ENCODE peak calls at places on chromosomes 12 and 14, in eight cellular contexts. U is RWPE1; M is fibroblast of the aortic adventitia; B is OCI-LY7; D is GM13977; H is spleen; I is body of pancreas; Z is CD8-positive, alpha-beta T cell. P is an unnamed sample.

GRCh38 chr14:56881181-56881580 is 70.9 kb upstream of the OTX2 start:
- DNase-seq in U (no peak), M (no peak), B (no peak), D (no peak), H (no peak), I (peak; percentile 24), Z (no peak), P (no peak)

GRCh38 chr14:35332517-35333346 is 40.5 kb downstream of the PSMA6 start:
- DNase-seq in U (no peak), M (peak; percentile 17), B (no peak), D (peak; percentile 38), H (no peak), I (no peak), Z (peak; percentile 21), P (peak; percentile 38)

GRCh38 chr12:78820946-78821345 is 43.6 kb upstream of the SYT1 start:
- DNase-seq in U (no peak), M (no peak), B (no peak), D (no peak), H (no peak), I (no peak), Z (no peak), P (no peak)

GRCh38 chr12:19440916-19441315 is 1.6 kb downstream of the AEBP2 start:
- DNase-seq in U (no peak), M (peak; percentile 44), B (no peak), D (no peak), H (no peak), I (no peak), Z (no peak), P (no peak)

GRCh38 chr12:98999569-98999968 is 354.5 kb downstream of the APAF1 start:
- DNase-seq in U (no peak), M (no peak), B (no peak), D (no peak), H (no peak), I (no peak), Z (no peak), P (no peak)

GRCh38 chr12:59636945-59637656 is 41.3 kb downstream of the SLC16A7 start:
- DNase-seq in U (no peak), M (no peak), B (no peak), D (peak; percentile 2), H (no peak), I (no peak), Z (no peak), P (no peak)

GRCh38 chr12:77228376-77228775 is 163.0 kb upstream of the E2F7 start:
- DNase-seq in U (no peak), M (no peak), B (no peak), D (no peak), H (no peak), I (no peak), Z (no peak), P (no peak)

GRCh38 chr12:56661560-56661959 is 15.8 kb upstream of the ATP5F1B start:
- DNase-seq in U (no peak), M (no peak), B (no peak), D (no peak), H (no peak), I (no peak), Z (no peak), P (no peak)

GRCh38 chr12:90925562-90925961 is 29.4 kb downstream of the CCER1 start:
- DNase-seq in U (no peak), M (no peak), B (no peak), D (no peak), H (no peak), I (no peak), Z (no peak), P (no peak)

GRCh38 chr12:8887285-8887715 is 27.0 kb upstream of the PHC1 start:
- DNase-seq in U (no peak), M (peak; percentile 16), B (no peak), D (no peak), H (no peak), I (no peak), Z (no peak), P (no peak)

GRCh38 chr12:2376855-2377657 is 324.3 kb downstream of the CACNA1C start:
- DNase-seq in U (no peak), M (no peak), B (no peak), D (no peak), H (no peak), I (no peak), Z (no peak), P (no peak)

GRCh38 chr12:113347107-113347506 is 11.3 kb upstream of the PLBD2 start:
- DNase-seq in U (no peak), M (no peak), B (no peak), D (no peak), H (no peak), I (no peak), Z (no peak), P (no peak)
- TF ChIP-seq CTCF in U (no peak), M (no peak), B (peak; percentile 26), D (no peak), H (no peak), I (no peak), Z (no peak), P (peak; percentile 4)

DNA sequence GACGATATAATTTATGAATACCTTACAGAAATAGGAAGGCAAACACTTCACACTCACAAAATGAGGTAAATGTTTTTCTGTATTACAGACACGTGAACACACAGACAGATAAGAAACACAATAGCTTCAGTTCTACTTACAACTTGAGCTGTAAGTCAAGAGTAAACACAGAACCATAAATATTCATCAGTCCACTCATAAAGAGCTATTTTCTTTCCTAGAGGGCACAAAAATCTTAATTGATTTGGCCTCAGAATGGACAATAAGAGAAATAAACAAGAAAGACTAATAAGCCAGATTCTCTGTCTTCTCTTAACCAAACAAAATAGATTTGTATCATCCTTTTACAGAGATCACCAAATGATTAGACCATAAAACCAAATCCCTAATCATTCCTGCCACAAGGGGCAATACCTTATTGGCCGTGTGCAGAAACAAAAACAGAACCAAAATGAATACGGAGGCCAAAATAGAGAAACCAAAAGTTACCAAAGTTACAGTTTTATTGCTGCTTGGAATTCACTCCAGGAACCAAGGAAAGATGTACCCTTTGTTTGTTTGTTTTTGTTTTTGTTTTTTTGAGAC is 38.1 kb upstream of the GARIN2 start:
- DNase-seq in U (no peak), M (peak; percentile 13), B (no peak), D (no peak), H (no peak), I (no peak), Z (no peak), P (no peak)
- TF ChIP-seq CTCF in U (no peak), M (peak; percentile 40), B (peak; percentile 29), D (no peak), H (no peak), I (no peak), Z (no peak), P (peak; percentile 30)

DNA sequence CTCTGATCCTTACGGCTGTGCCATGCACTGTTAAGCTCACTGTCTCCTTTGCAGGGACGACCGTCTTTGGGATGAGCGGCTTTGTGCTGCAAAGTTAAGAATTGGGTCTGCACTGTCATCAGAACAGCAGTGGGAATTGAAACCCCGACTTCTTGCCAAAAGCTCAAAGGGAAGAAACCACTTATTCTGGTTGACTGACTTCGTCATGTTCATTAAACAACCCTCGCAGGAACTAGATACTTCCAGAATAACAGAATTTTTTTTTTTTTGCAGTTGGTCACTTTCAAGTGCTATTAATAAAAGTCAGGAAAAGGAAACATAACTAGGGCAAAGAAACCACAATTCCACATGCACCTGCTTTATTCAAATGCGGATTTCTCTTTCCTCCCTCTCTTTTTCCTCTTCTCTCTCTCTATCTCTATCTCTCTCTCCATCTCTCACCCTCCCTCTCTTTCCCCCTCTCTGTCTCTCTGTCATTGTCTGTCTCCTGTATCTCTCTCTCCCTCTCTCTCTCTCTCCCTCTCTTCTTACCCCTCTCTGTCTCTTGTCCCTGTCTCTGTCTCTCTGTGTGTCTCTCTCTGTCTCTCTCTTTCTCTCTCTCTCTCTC is 12.3 kb upstream of the GLT1D1 start:
- DNase-seq in U (no peak), M (no peak), B (peak; percentile 64), D (no peak), H (peak; percentile 28), I (no peak), Z (no peak), P (no peak)
- TF ChIP-seq CTCF in U (no peak), M (no peak), B (no peak), D (no peak), H (no peak), I (no peak), Z (no peak), P (no peak)

GRCh38 chr14:75259510-75259855 is 19.1 kb upstream of the FOS start:
- DNase-seq in U (no peak), M (peak; percentile 62), B (no peak), D (no peak), H (no peak), I (no peak), Z (no peak), P (peak; percentile 62)
- TF ChIP-seq CTCF in U (no peak), M (peak; percentile 20), B (no peak), D (peak; percentile 2), H (no peak), I (peak; percentile 20), Z (no peak), P (peak; percentile 17)

P was measured in foreskin fibroblast.